ENCODE peak calls at places on chromosomes 4 and X, in four cellular contexts. Q is stimulated activated CD4-positive, alpha-beta T cell treated with anti-CD3 and anti-CD28 coated beads, Interleukin-12 subunit alpha, Interleukin-12 subunit beta, amount 100 ng/mL, for 48 hours; M is T47D; T is stimulated activated CD8-positive, alpha-beta memory T cell treated with anti-CD3 and anti-CD28 coated beads, Interleukin-2, amount 100 ng/mL, for 48 hours. C is an unnamed sample.

GRCh38 chr4:137576437-137576836 is 44.1 kb upstream of the PCDH18 start:
- DNase-seq in M (no peak), T (no peak), Q (no peak), C (no peak)

GRCh38 chr4:1317177-1318045 is 27.7 kb downstream of the MAEA start:
- DNase-seq in M (no peak), T (no peak), Q (no peak), C (no peak)

GRCh38 chr4:7637139-7637538 is 202.4 kb upstream of the PSAPL1 start:
- DNase-seq in T (no peak), M (no peak), Q (no peak), C (no peak)

GRCh38 chr4:124710911-124711310 is 1.6 kb downstream of the ANKRD50 start:
- DNase-seq in Q (no peak), M (no peak), T (no peak), C (no peak)

GRCh38 chr4:9949573-9949972 is 71.7 kb downstream of the SLC2A9 start:
- DNase-seq in T (no peak), Q (no peak), M (no peak), C (no peak)

GRCh38 chr4:26821677-26822503 is 38.8 kb upstream of the STIM2 start:
- DNase-seq in Q (no peak), T (no peak), M (no peak), C (no peak)

GRCh38 chrX:10608099-10608498 is 12.3 kb downstream of the MID1 start:
- DNase-seq in T (no peak), Q (no peak), M (no peak), C (no peak)

GRCh38 chrX:97984641-97985040 is 1100.9 kb downstream of the RPA4 start:
- DNase-seq in Q (no peak), M (no peak), T (no peak), C (no peak)

GRCh38 chr4:2320152-2320551 is 58.2 kb upstream of the MXD4 start:
- DNase-seq in Q (no peak), M (no peak), T (no peak), C (no peak)

GRCh38 chrX:132614297-132614696 is 125.5 kb upstream of the MBNL3 start:
- DNase-seq in M (peak), T (no peak), Q (no peak), C (no peak)

GRCh38 chr4:86497131-86497530 is 97.0 kb upstream of the PTPN13 start:
- DNase-seq in T (no peak), Q (no peak), M (peak), C (no peak)

GRCh38 chr4:5826437-5827107 is 66.3 kb downstream of the CRMP1 start:
- DNase-seq in T (no peak), M (no peak), Q (no peak), C (no peak)

GRCh38 chr4:177292171-177292570 is 17.5 kb upstream of the NEIL3 start:
- DNase-seq in M (no peak), T (no peak), Q (no peak), C (no peak)

GRCh38 chr4:166143227-166143626 is 270.2 kb downstream of the TLL1 start:
- DNase-seq in T (no peak), M (no peak), Q (no peak), C (no peak)

GRCh38 chrX:143632625-143633387 is 3.1 kb downstream of the SLITRK4 start:
- DNase-seq in T (no peak), M (no peak), Q (no peak), C (no peak)

GRCh38 chrX:118153270-118153669 is 36.7 kb upstream of the KLHL13 start:
- DNase-seq in T (no peak), Q (no peak), M (no peak), C (no peak)

GRCh38 chrX:146707781-146708180 is 101.8 kb upstream of the CXorf51B start:
- DNase-seq in M (no peak), T (no peak), Q (no peak), C (no peak)

GRCh38 chr4:2930135-2930805 is 32.9 kb downstream of the NOP14 start:
- DNase-seq in M (peak), T (no peak), Q (no peak), C (no peak)

GRCh38 chr4:33649015-33649414 is 2595.3 kb downstream of the ARAP2 start:
- DNase-seq in Q (no peak), T (no peak), M (peak), C (no peak)

GRCh38 chr4:107951551-107951950 is 20.2 kb downstream of the CYP2U1 start:
- DNase-seq in T (no peak), Q (no peak), M (no peak), C (no peak)

GRCh38 chr4:151862766-151863165 is 102.0 kb upstream of the GATB start:
- DNase-seq in M (no peak), T (no peak), Q (no peak), C (no peak)

GRCh38 chr4:56466910-56467283 is 520 bp upstream of the SRP72 start:
- DNase-seq in Q (no peak), M (no peak), T (no peak), C (no peak)

GRCh38 chrX:103794117-103794516 is 17.5 kb downstream of the PLP1 start:
- DNase-seq in M (no peak), T (no peak), Q (no peak), C (no peak)

GRCh38 chr4:66294626-66295025 is 624.3 kb upstream of the EPHA5 start:
- DNase-seq in M (peak), T (no peak), Q (no peak), C (no peak)

GRCh38 chrX:152635941-152636340 is 1.8 kb upstream of the GABRQ start:
- DNase-seq in T (no peak), Q (no peak), M (peak), C (no peak)

GRCh38 chrX:103608305-103608963 is 671 bp downstream of the TCEAL3 start:
- DNase-seq in M (no peak), T (no peak), Q (no peak), C (no peak)

GRCh38 chr4:2910409-2910808 is 52.8 kb downstream of the NOP14 start:
- DNase-seq in M (peak), T (no peak), Q (no peak), C (no peak)

GRCh38 chrX:122579521-122579920 is 604.6 kb upstream of the GRIA3 start:
- DNase-seq in Q (no peak), T (no peak), M (no peak), C (no peak)

GRCh38 chr4:6420036-6420435 is 52.4 kb downstream of the PPP2R2C start:
- DNase-seq in T (no peak), Q (no peak), M (no peak), C (no peak)